ENCODE peak calls at places on chromosomes 11 and 22, in five cellular contexts. M, G, H, P and X are unnamed samples.

GRCh38 chr11:62444271-62444833 is 25.5 kb downstream of the SCGB1A1 start:
- DNase-seq in M (peak; percentile 86), G (peak; percentile 83), H (peak; percentile 74), P (no peak), X (no peak)

GRCh38 chr22:23094695-23095466 is 24.6 kb downstream of the GNAZ start:
- DNase-seq in M (no peak), G (no peak), H (no peak), P (no peak), X (no peak)

GRCh38 chr11:134654161-134654915 is 242.3 kb upstream of the B3GAT1 start:
- DNase-seq in M (no peak), G (peak; percentile 33), H (no peak), P (no peak), X (no peak)

GRCh38 chr11:44805596-44805995 is 78.8 kb downstream of the TSPAN18 start:
- DNase-seq in M (no peak), G (no peak), H (no peak), P (no peak), X (no peak)

GRCh38 chr11:48055292-48056132 is 75.2 kb downstream of the PTPRJ start:
- DNase-seq in M (peak; percentile 87), G (no peak), H (peak; percentile 40), P (peak; percentile 44), X (no peak)

GRCh38 chr11:88484873-88485621 is 147.5 kb upstream of the CTSC start:
- DNase-seq in M (no peak), G (no peak), H (peak; percentile 54), P (peak; percentile 49), X (no peak)

GRCh38 chr22:29369460-29369859 is 18.9 kb downstream of the AP1B1 start:
- DNase-seq in M (peak; percentile 85), G (peak; percentile 72), H (peak; percentile 82), P (peak; percentile 77), X (no peak)

GRCh38 chr11:45939836-45940235 is 17.4 kb downstream of the LARGE2 start:
- DNase-seq in M (no peak), G (no peak), H (peak; percentile 14), P (no peak), X (no peak)

GRCh38 chr11:84289381-84289906 is 1003.3 kb upstream of the CCDC90B start:
- DNase-seq in M (peak; percentile 80), G (no peak), H (peak; percentile 65), P (peak; percentile 4), X (no peak)

GRCh38 chr11:22624742-22625447 is 728 bp downstream of the FANCF start:
- DNase-seq in M (peak; percentile 66), G (peak; percentile 84), H (peak; percentile 57), P (peak; percentile 85), X (no peak)

GRCh38 chr11:104968365-104968855 is at the start of gene CASP4:
- DNase-seq in M (peak; percentile 64), G (no peak), H (peak; percentile 85), P (peak; percentile 67), X (no peak)

GRCh38 chr11:45646275-45646970 is 19.0 kb downstream of the CHST1 start:
- DNase-seq in M (peak; percentile 29), G (no peak), H (peak; percentile 36), P (no peak), X (no peak)

GRCh38 chr22:20638143-20638870 is 130.9 kb downstream of the MED15 start:
- DNase-seq in M (no peak), G (peak; percentile 7), H (no peak), P (peak; percentile 38), X (no peak)
- TF ChIP-seq CTCF in M (no peak), G (no peak), H (no peak), P (no peak), X (no peak)

GRCh38 chr11:131916633-131917032 is 546.2 kb downstream of the NTM start:
- DNase-seq in M (no peak), G (no peak), H (no peak), P (no peak), X (no peak)

GRCh38 chr11:131912127-131912526 is 541.7 kb downstream of the NTM start:
- DNase-seq in M (peak; percentile 40), G (no peak), H (no peak), P (no peak), X (no peak)

GRCh38 chr11:131917634-131918384 is 547.4 kb downstream of the NTM start:
- DNase-seq in M (no peak), G (no peak), H (no peak), P (no peak), X (no peak)

GRCh38 chr11:131913267-131913666 is 542.9 kb downstream of the NTM start:
- DNase-seq in M (peak; percentile 34), G (no peak), H (no peak), P (no peak), X (no peak)

GRCh38 chr11:131914299-131914902 is 544.0 kb downstream of the NTM start:
- DNase-seq in M (peak; percentile 49), G (no peak), H (peak; percentile 43), P (no peak), X (no peak)
- TF ChIP-seq CTCF in M (peak; percentile 43), G (peak; percentile 24), H (peak; percentile 56), P (peak; percentile 25), X (peak; percentile 82)

GRCh38 chr22:44669725-44670027 is 32.3 kb upstream of the PRR5 start:
- DNase-seq in M (no peak), G (no peak), H (peak; percentile 28), P (no peak), X (no peak)
- TF ChIP-seq CTCF in M (peak; percentile 47), G (peak; percentile 22), H (peak; percentile 37), P (peak; percentile 44), X (peak; percentile 65)

GRCh38 chr22:27723150-27723549 is 78.4 kb downstream of the MN1 start:
- DNase-seq in M (no peak), G (no peak), H (no peak), P (no peak), X (no peak)
- TF ChIP-seq CTCF in M (no peak), G (no peak), H (no peak), P (no peak), X (peak; percentile 66)